ENCODE peak calls at places on chromosomes 11 and 22, in eight cellular contexts. J is K562, E is GM23338, V is endothelial cell of umbilical vein, N is H1, H is SK-N-SH, S is GM12878, C is HepG2. F is an unnamed sample.

GRCh38 chr22:30861131-30861530 is 107.4 kb downstream of the MORC2 start:
- DNase-seq in J (peak), E (no peak), V (no peak), N (no peak), H (peak), S (no peak), C (no peak), F (no peak)

GRCh38 chr22:46971141-46971775 is 208.8 kb downstream of the TBC1D22A start:
- DNase-seq in J (no peak), E (no peak), V (peak), N (no peak), H (peak), S (no peak), C (no peak), F (no peak)

GRCh38 chr11:64499261-64500004 is 91.6 kb upstream of the SLC22A12 start:
- DNase-seq in J (no peak), E (no peak), V (no peak), N (no peak), H (no peak), S (no peak), C (no peak), F (no peak)

GRCh38 chr11:134637091-134638015 is 225.3 kb upstream of the B3GAT1 start:
- DNase-seq in J (no peak), E (no peak), V (no peak), N (no peak), H (no peak), S (no peak), C (no peak), F (no peak)

GRCh38 chr11:118295834-118296454 is 8.6 kb upstream of the CD3E start:
- DNase-seq in J (peak), E (peak), V (peak), N (no peak), H (no peak), S (no peak), C (peak), F (peak)

GRCh38 chr11:279040-279965 is 1.1 kb downstream of the NLRP6 start:
- DNase-seq in J (no peak), E (no peak), V (no peak), N (no peak), H (peak), S (no peak), C (no peak), F (no peak)

GRCh38 chr22:19875531-19876313 is 21.0 kb upstream of the GNB1L start:
- DNase-seq in J (no peak), E (no peak), V (peak), N (no peak), H (peak), S (no peak), C (no peak), F (no peak)

GRCh38 chr11:89381094-89381493 is 110.1 kb downstream of the NOX4 start:
- DNase-seq in J (no peak), E (peak), V (peak), N (no peak), H (no peak), S (no peak), C (no peak), F (no peak)

GRCh38 chr11:17276236-17277023 is at the start of gene NUCB2:
- DNase-seq in J (peak), E (peak), V (peak), N (peak), H (peak), S (peak), C (peak), F (peak)

GRCh38 chr11:125431009-125431408 is 65.1 kb downstream of the FEZ1 start:
- DNase-seq in J (no peak), E (no peak), V (no peak), N (no peak), H (no peak), S (no peak), C (no peak), F (no peak)

GRCh38 chr22:41360126-41360525 is 21.6 kb upstream of the TEF start:
- DNase-seq in J (no peak), E (peak), V (no peak), N (peak), H (no peak), S (no peak), C (peak), F (no peak)

GRCh38 chr11:64000026-64000739 is 13.9 kb downstream of the OTUB1 start:
- DNase-seq in J (no peak), E (peak), V (peak), N (no peak), H (peak), S (no peak), C (no peak), F (no peak)

GRCh38 chr22:46230262-46230901 is 19.7 kb downstream of the CDPF1 start:
- DNase-seq in J (no peak), E (no peak), V (no peak), N (no peak), H (no peak), S (no peak), C (no peak), F (no peak)

GRCh38 chr11:122898799-122899198 is 16.2 kb downstream of the JHY start:
- DNase-seq in J (no peak), E (no peak), V (no peak), N (no peak), H (no peak), S (no peak), C (no peak), F (no peak)

GRCh38 chr11:45107051-45107450 is 39.4 kb upstream of the PRDM11 start:
- DNase-seq in J (no peak), E (no peak), V (no peak), N (no peak), H (no peak), S (no peak), C (peak), F (no peak)

GRCh38 chr11:65310756-65311155 is 3.9 kb upstream of the CDC42EP2 start:
- DNase-seq in J (no peak), E (no peak), V (no peak), N (no peak), H (no peak), S (no peak), C (no peak), F (no peak)

GRCh38 chr11:122439911-122440782 is 215.4 kb upstream of the UBASH3B start:
- DNase-seq in J (no peak), E (peak), V (peak), N (no peak), H (peak), S (no peak), C (peak), F (no peak)

GRCh38 chr22:19231986-19232385 is 53.5 kb upstream of the SLC25A1 start:
- DNase-seq in J (no peak), E (no peak), V (no peak), N (no peak), H (no peak), S (no peak), C (no peak), F (no peak)

DNA sequence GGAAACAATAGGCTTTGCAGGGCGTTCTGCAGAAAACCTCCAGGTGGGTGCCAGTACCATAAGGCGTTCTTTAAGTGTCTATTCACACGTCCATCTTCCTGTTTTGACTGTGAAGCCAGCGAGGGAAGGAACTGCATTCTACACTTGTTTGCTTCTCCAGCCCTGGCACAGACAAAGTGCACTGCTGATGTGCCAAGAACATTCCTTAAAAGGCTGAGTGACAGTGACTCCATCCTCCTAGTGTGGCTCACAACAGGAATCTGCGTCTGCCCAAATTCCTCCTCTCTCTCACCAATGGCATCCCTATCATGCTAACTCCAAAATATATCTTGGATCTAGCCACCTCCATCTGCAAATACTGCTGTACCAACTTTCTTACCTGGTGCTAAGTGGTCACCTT is 407.4 kb upstream of the SYN3 start:
- DNase-seq in J (no peak), E (no peak), V (no peak), N (no peak), H (no peak), S (no peak), C (no peak), F (no peak)
- TF ChIP-seq POLR2AphosphoS5 in J (no peak), E (no peak), V (no peak), N (no peak), H (no peak), S (no peak), C (no peak), F (no peak)

DNA sequence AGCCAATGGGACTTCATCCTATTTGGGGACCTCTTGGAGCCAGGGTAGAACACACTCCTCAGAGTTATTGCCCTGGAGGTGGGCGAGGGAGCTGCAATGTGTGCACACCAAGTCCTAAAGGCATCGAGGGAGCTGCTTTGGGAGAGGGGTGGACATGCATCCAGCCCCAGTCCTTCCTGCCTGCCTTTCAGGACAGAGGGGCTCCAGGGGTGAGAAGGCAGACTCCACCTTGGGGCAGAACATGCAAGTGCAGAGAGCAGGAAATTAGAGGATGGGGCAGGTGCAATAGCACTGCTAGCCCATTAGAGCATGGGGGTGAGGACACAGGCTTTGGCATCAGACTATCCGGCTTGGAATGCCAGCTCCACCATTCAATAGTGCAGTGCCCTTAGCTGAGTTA is 288.5 kb downstream of the OPCML start:
- DNase-seq in J (no peak), E (peak), V (no peak), N (no peak), H (no peak), S (no peak), C (no peak), F (no peak)
- H2AFZ ChIP-seq in J (no peak), E (no peak), V (no peak), N (no peak), H (no peak), S (no peak), C (no peak), F (no peak)

DNA sequence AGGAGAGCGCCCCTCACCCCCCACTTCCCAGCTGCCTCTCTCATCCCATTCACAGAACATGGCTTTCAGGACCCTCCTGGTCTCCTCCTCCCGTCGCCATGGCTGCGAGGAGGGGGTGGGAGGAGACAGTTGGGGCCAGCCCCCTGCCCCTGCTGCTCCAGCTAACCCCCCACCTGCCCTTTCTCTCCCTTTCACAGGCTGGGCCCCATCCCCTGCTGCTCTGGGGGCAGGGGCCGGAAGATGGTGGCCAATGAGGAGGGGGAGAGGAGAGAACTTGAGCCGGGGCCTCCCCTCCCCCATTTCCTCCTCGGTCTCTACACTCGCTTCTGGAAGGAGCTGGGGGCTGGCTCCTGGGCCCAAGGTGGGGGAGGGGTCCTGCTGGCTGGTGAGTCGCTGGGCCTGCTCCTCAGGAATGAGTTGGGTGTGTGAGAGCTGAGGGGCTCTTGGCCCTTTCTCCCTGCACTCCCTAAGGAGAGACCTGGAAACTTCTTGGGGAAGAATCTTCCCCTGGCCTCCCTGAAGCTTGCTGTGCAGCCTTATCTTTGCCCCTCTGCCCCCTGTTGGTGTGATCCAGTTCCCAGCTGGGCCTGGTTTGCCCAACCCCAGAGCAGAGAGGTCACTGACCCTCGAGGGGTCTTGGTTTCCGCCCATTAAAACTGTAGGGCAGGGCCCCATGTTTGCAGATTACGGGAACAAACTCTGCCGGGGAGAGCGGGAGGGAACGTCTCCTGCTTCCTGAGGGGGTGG is 10.2 kb downstream of the YPEL4 start:
- DNase-seq in J (no peak), E (peak), V (peak), N (peak), H (peak), S (no peak), C (peak), F (no peak)
- TF ChIP-seq POLR2AphosphoS5 in J (no peak), E (peak), V (no peak), N (peak), H (no peak), S (no peak), C (peak), F (no peak)

DNA sequence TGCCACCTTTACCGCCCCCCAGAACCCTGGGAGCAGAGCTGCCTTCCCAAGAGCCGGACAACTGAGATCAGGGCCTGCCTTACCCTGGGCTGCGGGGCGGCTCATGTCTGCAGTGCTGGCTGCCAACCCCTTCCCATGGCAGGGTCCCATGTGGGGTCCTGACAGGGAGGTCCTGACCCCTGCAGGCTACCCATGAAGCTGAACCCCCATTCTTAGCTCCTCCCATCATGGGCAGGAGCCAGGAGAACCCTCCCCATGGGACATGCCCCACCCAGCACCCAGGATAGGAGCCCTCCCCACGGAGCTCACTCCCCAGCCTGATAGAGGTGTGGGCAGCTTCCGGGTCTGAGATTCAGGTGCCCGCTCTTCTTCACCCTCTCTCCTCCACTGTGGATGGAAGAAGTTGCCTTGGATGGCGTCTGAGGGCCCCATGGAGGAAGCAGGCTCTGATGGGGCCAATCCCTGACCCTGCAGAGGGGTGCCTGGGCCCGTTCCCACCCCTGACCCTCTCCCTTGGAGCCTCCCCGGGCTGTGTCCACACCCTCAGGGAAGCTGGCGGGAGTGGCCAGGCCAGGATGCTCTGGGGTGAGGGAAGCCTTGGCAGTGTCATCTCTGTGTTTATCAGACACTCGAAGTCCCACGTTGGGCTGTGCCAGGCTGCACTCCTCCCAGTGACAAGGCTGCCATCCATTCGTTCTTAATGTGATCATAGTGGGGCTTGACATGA is 1508.2 kb downstream of the BRD1 start:
- DNase-seq in J (no peak), E (no peak), V (no peak), N (no peak), H (no peak), S (no peak), C (no peak), F (no peak)
- H2AFZ ChIP-seq in J (no peak), E (no peak), V (no peak), N (no peak), H (no peak), S (no peak), C (no peak), F (no peak)

DNA sequence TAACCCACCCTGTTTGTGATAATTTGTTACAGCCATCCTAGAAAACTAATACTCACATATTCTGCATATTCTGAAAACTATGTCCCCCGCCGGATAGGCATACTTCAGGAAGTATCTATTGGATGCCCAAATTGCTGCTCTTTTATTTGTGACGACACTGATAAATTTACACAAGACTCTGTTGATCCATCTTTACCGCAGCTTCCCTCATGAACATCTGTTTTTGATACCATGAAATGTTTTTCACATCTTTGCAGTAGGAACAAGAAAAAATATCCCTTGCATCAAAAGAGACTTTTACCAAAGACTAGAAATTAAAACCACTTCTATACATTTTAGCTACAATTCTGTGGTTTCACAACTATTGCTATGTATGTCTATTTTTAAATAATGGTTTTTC is 15.2 kb downstream of the POU2AF2 start:
- DNase-seq in J (no peak), E (no peak), V (no peak), N (no peak), H (no peak), S (no peak), C (no peak), F (no peak)
- TF ChIP-seq POLR2AphosphoS5 in J (no peak), E (no peak), V (no peak), N (no peak), H (no peak), S (no peak), C (no peak), F (no peak)

DNA sequence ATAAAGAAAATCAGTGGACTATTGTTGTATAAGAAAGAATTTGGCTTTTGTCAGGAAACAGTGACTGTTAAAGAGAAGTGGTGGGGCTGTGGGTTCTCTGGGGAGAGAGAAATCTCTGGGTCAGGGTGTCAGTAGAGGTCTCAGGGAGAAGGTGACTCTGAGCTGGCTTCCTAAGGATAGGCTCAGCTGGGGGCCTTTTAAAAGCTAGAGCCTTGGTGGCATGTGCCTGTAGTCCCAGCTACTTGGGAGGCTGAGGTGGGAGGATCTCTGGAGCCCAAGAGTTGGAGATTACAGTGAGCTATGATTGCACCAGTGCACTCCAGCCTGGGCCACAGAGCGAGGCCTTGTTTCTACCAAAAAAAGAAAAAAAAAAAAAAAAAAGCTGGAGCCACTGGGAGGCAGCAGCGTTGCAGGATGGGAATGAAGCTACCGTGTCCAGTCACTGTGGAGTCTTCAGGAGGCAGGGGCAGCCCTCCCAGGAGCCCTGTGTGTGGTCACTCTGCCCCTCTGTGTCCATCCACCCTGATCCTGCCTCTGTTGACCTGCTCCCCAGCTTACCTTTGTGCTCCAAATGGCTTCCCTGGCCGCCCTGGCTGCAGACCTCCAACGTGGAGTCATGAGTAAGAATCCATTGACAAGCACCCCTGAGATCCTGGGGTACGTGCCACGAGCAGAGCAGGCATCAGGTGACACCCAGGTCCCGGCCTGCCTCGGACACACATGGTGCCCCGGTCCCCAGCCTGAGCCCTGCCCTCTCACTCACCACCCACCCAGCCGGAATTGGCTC is 5.4 kb upstream of the MIF start:
- DNase-seq in J (peak), E (peak), V (peak), N (no peak), H (peak), S (no peak), C (peak), F (no peak)
- H2AFZ ChIP-seq in J (peak), E (no peak), V (peak), N (no peak), H (peak), S (no peak), C (no peak), F (no peak)

GRCh38 chr11:78759067-78759466 is 184.4 kb upstream of the NARS2 start:
- DNase-seq in J (no peak), E (no peak), V (no peak), N (no peak), H (no peak), S (no peak), C (no peak), F (no peak)
- TF ChIP-seq POLR2AphosphoS5 in J (no peak), E (no peak), V (no peak), N (no peak), H (no peak), S (no peak), C (no peak), F (no peak)

GRCh38 chr22:37199839-37200161 is 11.8 kb upstream of the C1QTNF6 start:
- DNase-seq in J (peak), E (peak), V (no peak), N (no peak), H (peak), S (no peak), C (peak), F (no peak)
- H2AFZ ChIP-seq in J (peak), E (peak), V (peak), N (peak), H (peak), S (peak), C (peak), F (peak)

DNA sequence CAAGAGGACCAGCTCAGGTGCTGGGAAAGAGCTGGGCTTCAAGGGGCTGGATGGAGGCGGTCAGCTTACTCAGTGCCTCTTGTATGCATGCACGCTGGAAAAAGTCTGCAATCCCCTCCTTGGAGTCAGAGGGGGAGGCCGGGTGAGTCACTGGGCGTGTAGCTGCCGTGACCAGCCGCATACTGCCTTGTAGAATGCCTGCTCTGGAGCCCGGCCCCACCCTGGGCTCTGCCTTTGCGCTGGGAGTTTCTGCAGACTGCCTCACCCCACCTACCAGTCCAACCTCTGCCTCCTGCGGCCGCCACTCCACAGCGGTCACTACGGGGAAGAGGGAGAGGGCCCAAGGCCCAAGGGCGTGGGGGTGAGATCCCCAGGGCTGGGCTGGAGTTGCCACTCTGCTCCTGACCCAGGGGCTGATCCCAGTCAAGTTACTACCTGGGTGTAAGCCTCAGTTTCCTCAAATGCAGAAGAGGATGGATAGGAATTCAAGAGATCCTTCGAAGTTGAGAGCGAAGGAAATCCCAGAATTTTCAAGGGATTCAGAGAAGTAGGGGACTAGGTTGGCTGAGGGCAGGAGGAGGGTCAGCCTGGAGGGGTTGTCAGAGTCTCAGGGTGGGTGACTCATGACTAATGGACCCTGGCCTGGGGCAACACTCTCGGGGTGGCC is 4.1 kb downstream of the MRGPRF start:
- DNase-seq in J (peak), E (no peak), V (peak), N (peak), H (peak), S (no peak), C (peak), F (peak)
- TF ChIP-seq POLR2AphosphoS5 in J (no peak), E (no peak), V (no peak), N (no peak), H (no peak), S (no peak), C (no peak), F (peak)

GRCh38 chr11:61111786-61112517 is 9.7 kb downstream of the CD5 start:
- DNase-seq in J (no peak), E (no peak), V (no peak), N (no peak), H (no peak), S (no peak), C (no peak), F (no peak)
- H2AFZ ChIP-seq in J (no peak), E (no peak), V (no peak), N (no peak), H (no peak), S (peak), C (no peak), F (no peak)